ENCODE peak calls at places on chromosomes 5 and 9, in nine cellular contexts. Z, B, A, R, J, D, H, S and Q are unnamed samples.

GRCh38 chr9:5893591-5894236 is 3.0 kb downstream of the MLANA start:
- DNase-seq in Z (no peak), B (no peak), A (no peak), R (no peak), J (no peak), D (no peak), H (no peak), S (no peak), Q (no peak)

GRCh38 chr9:21070171-21070571 is 7.6 kb downstream of the IFNB1 start:
- DNase-seq in Z (no peak), B (peak), A (no peak), R (peak), J (peak), D (peak), H (no peak), S (no peak), Q (no peak)

GRCh38 chr5:135851907-135852805 is 17.7 kb downstream of the SLC25A48 start:
- DNase-seq in Z (no peak), B (no peak), A (no peak), R (no peak), J (no peak), D (no peak), H (no peak), S (no peak), Q (peak)

GRCh38 chr5:55306641-55307382 is 682 bp downstream of the DHX29 start:
- DNase-seq in Z (no peak), B (no peak), A (no peak), R (no peak), J (no peak), D (no peak), H (peak), S (no peak), Q (no peak)

GRCh38 chr5:143376911-143377838 is 26.3 kb downstream of the NR3C1 start:
- DNase-seq in Z (no peak), B (no peak), A (no peak), R (peak), J (no peak), D (no peak), H (no peak), S (no peak), Q (peak)

GRCh38 chr5:959581-960531 is 48.7 kb upstream of the NKD2 start:
- DNase-seq in Z (no peak), B (no peak), A (no peak), R (no peak), J (peak), D (no peak), H (no peak), S (no peak), Q (peak)

GRCh38 chr5:169443249-169443784 is 140.3 kb upstream of the SPDL1 start:
- DNase-seq in Z (no peak), B (no peak), A (no peak), R (no peak), J (no peak), D (no peak), H (no peak), S (no peak), Q (no peak)

GRCh38 chr9:99052849-99053715 is 51.8 kb upstream of the TGFBR1 start:
- DNase-seq in Z (no peak), B (no peak), A (no peak), R (no peak), J (no peak), D (no peak), H (no peak), S (no peak), Q (no peak)

GRCh38 chr9:124932355-124932754 is 8.5 kb downstream of the GOLGA1 start:
- DNase-seq in Z (no peak), B (no peak), A (no peak), R (no peak), J (no peak), D (no peak), H (no peak), S (no peak), Q (no peak)

GRCh38 chr5:13939647-13940046 is 4.8 kb downstream of the DNAH5 start:
- DNase-seq in Z (no peak), B (no peak), A (no peak), R (no peak), J (no peak), D (no peak), H (no peak), S (no peak), Q (no peak)

GRCh38 chr9:93683331-93684134 is 107.1 kb downstream of the PHF2 start:
- DNase-seq in Z (no peak), B (peak), A (no peak), R (no peak), J (no peak), D (no peak), H (no peak), S (no peak), Q (peak)

GRCh38 chr5:6081727-6082210 is 296.6 kb downstream of the MED10 start:
- DNase-seq in Z (no peak), B (no peak), A (no peak), R (no peak), J (no peak), D (no peak), H (no peak), S (no peak), Q (no peak)

GRCh38 chr5:97088774-97089148 is 53.6 kb downstream of the LIX1 start:
- DNase-seq in Z (no peak), B (no peak), A (no peak), R (no peak), J (no peak), D (no peak), H (no peak), S (no peak), Q (no peak)

GRCh38 chr9:130239741-130240241 is 25.8 kb upstream of the HMCN2 start:
- DNase-seq in Z (no peak), B (no peak), A (no peak), R (peak), J (no peak), D (peak), H (peak), S (no peak), Q (no peak)

GRCh38 chr9:127898433-127899199 is 787 bp downstream of the ST6GALNAC6 start:
- DNase-seq in Z (peak), B (no peak), A (no peak), R (peak), J (peak), D (peak), H (no peak), S (no peak), Q (peak)

GRCh38 chr5:80780761-80781285 is 126.0 kb upstream of the DHFR start:
- DNase-seq in Z (no peak), B (no peak), A (no peak), R (no peak), J (no peak), D (no peak), H (no peak), S (no peak), Q (no peak)

GRCh38 chr5:147727200-147727599 is 55.3 kb downstream of the JAKMIP2 start:
- DNase-seq in Z (no peak), B (no peak), A (no peak), R (no peak), J (no peak), D (no peak), H (no peak), S (no peak), Q (no peak)

GRCh38 chr5:84191296-84191695 is 193.4 kb downstream of the EDIL3 start:
- DNase-seq in Z (no peak), B (no peak), A (no peak), R (no peak), J (no peak), D (no peak), H (no peak), S (no peak), Q (no peak)

GRCh38 chr5:72459089-72459661 is 48.0 kb downstream of the ZNF366 start:
- DNase-seq in Z (no peak), B (no peak), A (no peak), R (no peak), J (no peak), D (no peak), H (peak), S (no peak), Q (no peak)

GRCh38 chr5:81125959-81126358 is 107.2 kb upstream of the CKMT2 start:
- DNase-seq in Z (peak), B (no peak), A (no peak), R (peak), J (no peak), D (no peak), H (no peak), S (no peak), Q (no peak)

GRCh38 chr9:91495450-91495849 is 71.8 kb upstream of the NFIL3 start:
- DNase-seq in Z (no peak), B (no peak), A (no peak), R (peak), J (no peak), D (no peak), H (no peak), S (no peak), Q (no peak)

GRCh38 chr5:62475072-62475471 is 62.5 kb downstream of the IPO11 start:
- DNase-seq in Z (no peak), B (no peak), A (no peak), R (peak), J (no peak), D (peak), H (no peak), S (no peak), Q (no peak)

GRCh38 chr9:130265431-130266235 is at the start of gene HMCN2:
- DNase-seq in Z (no peak), B (peak), A (no peak), R (no peak), J (peak), D (no peak), H (no peak), S (no peak), Q (no peak)

GRCh38 chr5:136035837-136036236 is 7.0 kb downstream of the TGFBI start:
- DNase-seq in Z (no peak), B (no peak), A (no peak), R (no peak), J (no peak), D (no peak), H (no peak), S (no peak), Q (peak)

GRCh38 chr9:94656190-94656589 is 16.9 kb upstream of the FBP1 start:
- DNase-seq in Z (no peak), B (no peak), A (peak), R (no peak), J (no peak), D (no peak), H (peak), S (no peak), Q (no peak)

GRCh38 chr5:32360906-32361305 is 48.2 kb upstream of the MTMR12 start:
- DNase-seq in Z (no peak), B (no peak), A (no peak), R (no peak), J (no peak), D (no peak), H (no peak), S (no peak), Q (no peak)

GRCh38 chr9:70085241-70085640 is 41.6 kb downstream of the MAMDC2 start:
- DNase-seq in Z (no peak), B (no peak), A (no peak), R (no peak), J (no peak), D (no peak), H (no peak), S (no peak), Q (no peak)

GRCh38 chr9:10957878-10958277 is 345.1 kb upstream of the PTPRD start:
- DNase-seq in Z (no peak), B (no peak), A (no peak), R (no peak), J (no peak), D (no peak), H (no peak), S (no peak), Q (no peak)

GRCh38 chr5:8060235-8061139 is 191.5 kb downstream of the MTRR start:
- DNase-seq in Z (no peak), B (no peak), A (no peak), R (no peak), J (no peak), D (no peak), H (no peak), S (no peak), Q (no peak)

GRCh38 chr5:51495672-51496071 is 112.4 kb downstream of the ISL1 start:
- DNase-seq in Z (no peak), B (no peak), A (no peak), R (peak), J (no peak), D (peak), H (no peak), S (no peak), Q (peak)

GRCh38 chr5:76819851-76820280 is 1.0 kb downstream of the F2RL1 start:
- DNase-seq in Z (peak), B (peak), A (no peak), R (no peak), J (no peak), D (no peak), H (no peak), S (no peak), Q (no peak)

GRCh38 chr5:156826150-156826549 is 23.9 kb upstream of the PPP1R2B start:
- DNase-seq in Z (no peak), B (no peak), A (no peak), R (no peak), J (no peak), D (no peak), H (peak), S (no peak), Q (no peak)

GRCh38 chr5:43044181-43044914 is 4.2 kb upstream of the ANXA2R start:
- DNase-seq in Z (no peak), B (no peak), A (no peak), R (no peak), J (peak), D (no peak), H (no peak), S (no peak), Q (no peak)
- H3K4me3 ChIP-seq in Z (no peak), B (no peak), A (peak), R (peak), J (peak), D (peak), H (no peak), S (no peak), Q (no peak)

GRCh38 chr5:112978836-112979235 is 2.2 kb downstream of the DCP2 start:
- DNase-seq in Z (no peak), B (no peak), A (no peak), R (no peak), J (no peak), D (no peak), H (no peak), S (no peak), Q (no peak)
- H3K4me3 ChIP-seq in Z (no peak), B (no peak), A (peak), R (peak), J (peak), D (no peak), H (peak), S (peak), Q (peak)

GRCh38 chr5:37603072-37603471 is 224.0 kb downstream of the WDR70 start:
- DNase-seq in Z (no peak), B (no peak), A (no peak), R (no peak), J (no peak), D (no peak), H (no peak), S (no peak), Q (no peak)

GRCh38 chr5:37604290-37604689 is 225.2 kb downstream of the WDR70 start:
- DNase-seq in Z (no peak), B (no peak), A (no peak), R (no peak), J (no peak), D (no peak), H (no peak), S (no peak), Q (no peak)

GRCh38 chr5:37601163-37601562 is 222.0 kb downstream of the WDR70 start:
- DNase-seq in Z (no peak), B (no peak), A (no peak), R (no peak), J (no peak), D (no peak), H (no peak), S (no peak), Q (no peak)

DNA sequence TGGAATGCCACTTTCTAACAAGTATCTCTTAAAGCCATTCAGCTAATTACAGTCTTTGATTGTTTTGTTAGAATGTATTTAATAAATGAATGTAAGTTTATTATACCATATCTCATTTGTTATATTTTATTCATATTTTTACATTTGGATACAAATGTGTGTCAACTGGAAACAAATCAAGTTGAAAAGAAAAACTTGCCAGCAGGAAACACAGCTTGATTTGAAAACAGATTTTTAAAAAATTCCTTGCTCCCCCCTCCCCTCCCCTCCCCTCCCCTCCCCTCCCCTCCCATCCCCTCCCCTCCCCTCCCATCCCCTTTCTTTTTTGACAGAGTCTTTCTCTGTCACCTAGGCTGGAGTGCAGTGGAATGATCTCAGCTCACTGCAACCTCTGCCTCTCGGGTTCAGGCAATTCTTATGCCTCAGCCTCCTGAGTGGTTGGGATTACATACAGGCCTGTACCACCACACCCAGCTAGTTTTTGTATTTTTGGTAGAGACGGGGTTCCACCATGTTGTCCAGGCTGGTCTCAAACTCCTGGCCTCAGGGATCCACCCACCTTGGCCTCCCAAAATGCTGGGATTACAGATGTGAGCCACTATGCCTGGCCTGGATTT is 227.6 kb downstream of the WDR70 start:
- DNase-seq in Z (no peak), B (no peak), A (no peak), R (no peak), J (no peak), D (no peak), H (no peak), S (no peak), Q (no peak)
- H3K4me3 ChIP-seq in Z (no peak), B (no peak), A (no peak), R (no peak), J (no peak), D (no peak), H (no peak), S (no peak), Q (no peak)

GRCh38 chr5:103315455-103315854 is 56.9 kb downstream of the MACIR start:
- DNase-seq in Z (no peak), B (no peak), A (no peak), R (no peak), J (no peak), D (no peak), H (peak), S (no peak), Q (no peak)
- H3K4me3 ChIP-seq in Z (no peak), B (no peak), A (no peak), R (no peak), J (no peak), D (no peak), H (no peak), S (no peak), Q (no peak)

GRCh38 chr5:173630724-173631365 is 14.4 kb upstream of the BOD1 start:
- DNase-seq in Z (no peak), B (no peak), A (no peak), R (no peak), J (no peak), D (no peak), H (no peak), S (no peak), Q (no peak)
- H3K4me3 ChIP-seq in Z (no peak), B (no peak), A (no peak), R (no peak), J (no peak), D (no peak), H (no peak), S (no peak), Q (no peak)

GRCh38 chr5:2740051-2740848 is 11.2 kb downstream of the IRX2 start:
- DNase-seq in Z (no peak), B (no peak), A (no peak), R (no peak), J (no peak), D (no peak), H (no peak), S (no peak), Q (no peak)
- H3K4me3 ChIP-seq in Z (peak), B (peak), A (peak), R (peak), J (peak), D (peak), H (no peak), S (no peak), Q (peak)

DNA sequence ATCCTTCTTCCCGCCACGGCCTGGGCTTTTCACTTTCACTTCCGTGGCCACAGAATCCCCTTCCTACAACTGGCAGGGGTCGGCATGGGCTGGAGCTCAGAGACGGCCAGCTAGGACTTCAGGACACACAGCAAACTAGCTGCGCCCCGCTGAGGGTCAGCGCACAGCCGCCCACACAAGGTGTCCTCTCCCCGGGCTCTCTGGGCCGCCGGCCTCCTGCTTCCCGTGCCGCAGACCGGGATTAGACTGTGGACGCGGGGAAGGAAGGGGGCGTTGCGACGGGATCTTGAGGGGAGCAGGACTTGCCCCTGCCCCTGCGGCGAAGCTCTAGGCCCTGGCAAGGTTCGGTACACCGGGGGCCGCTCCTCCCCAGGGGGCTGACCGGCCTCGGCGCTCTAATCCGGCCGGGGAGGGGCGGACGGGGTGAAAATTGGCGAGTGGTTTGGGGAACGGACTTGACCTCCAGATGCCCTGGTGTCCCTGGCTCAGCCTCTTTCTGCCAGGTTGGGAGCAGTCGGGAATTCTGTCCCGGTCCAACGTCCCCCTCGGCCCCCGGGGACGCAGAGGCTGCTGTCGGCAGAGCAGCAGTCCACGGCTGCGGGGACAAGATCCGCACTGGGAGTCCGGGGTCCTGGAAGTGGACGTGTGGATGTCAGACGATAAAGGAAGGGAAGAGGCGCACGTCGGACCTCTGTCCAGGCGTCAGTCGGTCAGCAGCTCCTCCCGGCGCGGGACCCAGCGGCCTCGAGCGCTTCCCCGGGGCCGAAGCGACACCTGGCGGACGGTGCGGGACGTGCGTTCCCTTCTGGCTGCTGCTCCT is 1.8 kb upstream of the CNTFR start:
- DNase-seq in Z (peak), B (peak), A (no peak), R (peak), J (peak), D (no peak), H (peak), S (peak), Q (peak)
- H3K4me3 ChIP-seq in Z (peak), B (peak), A (peak), R (no peak), J (peak), D (no peak), H (no peak), S (peak), Q (no peak)